ENCODE peak calls at places on chromosomes 1 and 21, in seven cellular contexts. R is dorsolateral prefrontal cortex; H is GM12891; T is kidney glomerular epithelial cell; M is activated CD4-positive, alpha-beta T cell treated with anti-CD3 and anti-CD28 coated beads, Interleukin-2, amount 50 U/mL, for 48 hours; U is activated T-helper 1 cell treated with anti-CD3 and anti-CD28 coated beads, Interleukin-12 subunit alpha, Interleukin-12 subunit beta, Interleukin-2, Interleukin-4 antibody, amounts not matched to agents 30 ng/mL and 10 ng/mL and 1 ng/mL, durations not matched to agents 14 hours and 24 hours and 36 hours; S is endothelial cell. E is an unnamed sample.

GRCh38 chr1:221078260-221078965 is 199.2 kb downstream of the HLX start:
- DNase-seq in R (no peak), H (no peak), T (no peak), M (no peak), U (no peak), S (no peak), E (no peak)

GRCh38 chr1:151898519-151898991 is 10.8 kb downstream of the THEM4 start:
- DNase-seq in R (no peak), H (no peak), T (no peak), M (peak), U (peak), S (no peak), E (no peak)

GRCh38 chr1:2894381-2895041 is 93.0 kb upstream of the TTC34 start:
- DNase-seq in R (no peak), H (no peak), T (no peak), M (no peak), U (no peak), S (no peak), E (no peak)

GRCh38 chr1:119453021-119453420 is 38.1 kb downstream of the HSD3B2 start:
- DNase-seq in R (no peak), H (no peak), T (peak), M (peak), U (no peak), S (no peak), E (peak)

GRCh38 chr1:237975903-237976302 is 85.2 kb upstream of the ZP4 start:
- DNase-seq in R (no peak), H (no peak), T (no peak), M (no peak), U (no peak), S (no peak), E (no peak)

GRCh38 chr1:8317647-8318360 is at the start of gene SLC45A1:
- DNase-seq in R (peak), H (peak), T (peak), M (peak), U (peak), S (peak), E (peak)

GRCh38 chr1:234597894-234598293 is 12.1 kb downstream of the IRF2BP2 start:
- DNase-seq in R (no peak), H (no peak), T (peak), M (peak), U (peak), S (no peak), E (no peak)

GRCh38 chr21:42929969-42930368 is 4.5 kb upstream of the ERVH48-1 start:
- DNase-seq in R (no peak), H (no peak), T (no peak), M (no peak), U (no peak), S (no peak), E (no peak)

GRCh38 chr1:91601554-91602322 is 101.1 kb downstream of the CDC7 start:
- DNase-seq in R (no peak), H (no peak), T (no peak), M (no peak), U (no peak), S (no peak), E (no peak)

GRCh38 chr1:159932296-159933285 is 7.3 kb upstream of the TAGLN2 start:
- DNase-seq in R (no peak), H (no peak), T (no peak), M (no peak), U (no peak), S (no peak), E (no peak)

GRCh38 chr1:15196069-15196468 is 42.5 kb downstream of the TMEM51 start:
- DNase-seq in R (no peak), H (no peak), T (no peak), M (no peak), U (no peak), S (no peak), E (no peak)

GRCh38 chr1:211935448-211935970 is 99.8 kb downstream of the INTS7 start:
- DNase-seq in R (no peak), H (peak), T (no peak), M (peak), U (peak), S (no peak), E (peak)

GRCh38 chr1:76830373-76830772 is 36.9 kb upstream of the ST6GALNAC5 start:
- DNase-seq in R (no peak), H (no peak), T (no peak), M (no peak), U (no peak), S (no peak), E (peak)

GRCh38 chr1:88509369-88509768 is 174.7 kb upstream of the PKN2 start:
- DNase-seq in R (no peak), H (no peak), T (no peak), M (no peak), U (no peak), S (no peak), E (no peak)

GRCh38 chr1:44501022-44501910 is 96.2 kb downstream of the RNF220 start:
- DNase-seq in R (peak), H (no peak), T (no peak), M (no peak), U (no peak), S (peak), E (no peak)

GRCh38 chr1:247444571-247444970 is 13.3 kb downstream of the OR2B11 start:
- DNase-seq in R (no peak), H (no peak), T (no peak), M (no peak), U (no peak), S (no peak), E (no peak)

GRCh38 chr1:229509576-229509975 is 1.4 kb upstream of the NUP133 start:
- DNase-seq in R (no peak), H (no peak), T (peak), M (no peak), U (no peak), S (no peak), E (no peak)

GRCh38 chr1:160291248-160292220 is 6.6 kb upstream of the PEX19 start:
- DNase-seq in R (no peak), H (peak), T (peak), M (peak), U (peak), S (peak), E (peak)

GRCh38 chr1:53702287-53702805 is 36.6 kb downstream of the GLIS1 start:
- DNase-seq in R (no peak), H (no peak), T (no peak), M (no peak), U (no peak), S (no peak), E (no peak)

GRCh38 chr1:7388488-7389185 is 382.5 kb upstream of the VAMP3 start:
- DNase-seq in R (peak), H (no peak), T (no peak), M (no peak), U (no peak), S (no peak), E (no peak)

GRCh38 chr1:203596673-203597072 is 30.0 kb upstream of the ATP2B4 start:
- DNase-seq in R (no peak), H (no peak), T (no peak), M (no peak), U (no peak), S (no peak), E (no peak)

GRCh38 chr1:107479865-107480264 is 339.0 kb downstream of the NTNG1 start:
- DNase-seq in R (no peak), H (no peak), T (no peak), M (no peak), U (no peak), S (no peak), E (no peak)

GRCh38 chr21:39319814-39320332 is 6.4 kb upstream of the BRWD1 start:
- DNase-seq in R (no peak), H (no peak), T (no peak), M (no peak), U (no peak), S (no peak), E (peak)

GRCh38 chr21:41691205-41692203 is 75.3 kb downstream of the RIPK4 start:
- DNase-seq in R (no peak), H (no peak), T (no peak), M (no peak), U (no peak), S (peak), E (no peak)

GRCh38 chr21:26177187-26177586 is 6.6 kb upstream of the APP start:
- DNase-seq in R (no peak), H (no peak), T (no peak), M (no peak), U (no peak), S (no peak), E (no peak)

GRCh38 chr1:236039736-236040670 is 24.9 kb downstream of the NID1 start:
- DNase-seq in R (no peak), H (no peak), T (no peak), M (no peak), U (no peak), S (no peak), E (peak)

GRCh38 chr1:200130552-200130951 is 103.0 kb downstream of the NR5A2 start:
- DNase-seq in R (no peak), H (no peak), T (no peak), M (no peak), U (no peak), S (no peak), E (no peak)

GRCh38 chr1:159207080-159207479 is 2.4 kb downstream of the ACKR1 start:
- DNase-seq in R (no peak), H (no peak), T (no peak), M (no peak), U (no peak), S (no peak), E (no peak)

GRCh38 chr1:201376464-201377374 is 761 bp downstream of the TNNT2 start:
- DNase-seq in R (no peak), H (peak), T (peak), M (peak), U (no peak), S (peak), E (peak)

GRCh38 chr1:55280731-55281130 is 65.6 kb upstream of the USP24 start:
- DNase-seq in R (no peak), H (no peak), T (no peak), M (no peak), U (no peak), S (no peak), E (no peak)

GRCh38 chr1:172135076-172135672 is 285.3 kb upstream of the C1orf105 start:
- DNase-seq in R (no peak), H (no peak), T (no peak), M (no peak), U (no peak), S (no peak), E (no peak)

GRCh38 chr1:56578963-56579875 is at the start of gene PLPP3:
- DNase-seq in R (peak), H (no peak), T (peak), M (peak), U (no peak), S (peak), E (peak)

GRCh38 chr1:39882152-39882551 is 1.2 kb downstream of the TRIT1 start:
- DNase-seq in R (no peak), H (no peak), T (no peak), M (no peak), U (no peak), S (no peak), E (no peak)

GRCh38 chr1:34884961-34885360 is 25.4 kb upstream of the SMIM12 start:
- DNase-seq in R (no peak), H (no peak), T (no peak), M (no peak), U (no peak), S (no peak), E (no peak)